ENCODE peak calls at places on chromosomes 5 and 9, in eight cellular contexts. Q, K, X, R, D, P, H and A are unnamed samples.
A peak's percentile ranks its signal among the peaks of the same experiment; 100 is the strongest.

GRCh38 chr5:94457788-94458187 is 160.6 kb downstream of the KIAA0825 start:
- DNase-seq in H (no peak), D (no peak), X (no peak), P (no peak), Q (no peak), K (no peak), R (no peak), A (no peak)

GRCh38 chr5:116575635-116576042 is 1.0 kb upstream of the SEMA6A start:
- DNase-seq in K (peak; percentile 24), Q (peak; percentile 28), R (no peak), X (peak; percentile 3), P (peak; percentile 64), H (no peak), D (no peak), A (peak; percentile 19)

GRCh38 chr5:150731669-150732068 is 27.1 kb downstream of the DCTN4 start:
- DNase-seq in Q (no peak), X (no peak), H (no peak), R (no peak), D (no peak), P (no peak), K (no peak), A (no peak)

GRCh38 chr5:159582756-159583523 is 252.7 kb upstream of the IL12B start:
- DNase-seq in D (no peak), K (no peak), H (peak; percentile 69), P (no peak), X (peak; percentile 41), R (no peak), Q (peak; percentile 65), A (no peak)

GRCh38 chr9:137880976-137881530 is 3.5 kb downstream of the CACNA1B start:
- DNase-seq in K (no peak), H (no peak), Q (no peak), X (no peak), D (no peak), R (no peak), P (no peak), A (peak; percentile 14)

GRCh38 chr9:107600060-107600573 is 110.5 kb upstream of the KLF4 start:
- DNase-seq in X (no peak), R (no peak), K (no peak), Q (peak; percentile 57), D (no peak), P (no peak), H (peak; percentile 22), A (no peak)

GRCh38 chr5:152686931-152687330 is 281.9 kb upstream of the NMUR2 start:
- DNase-seq in D (no peak), K (no peak), Q (no peak), R (no peak), P (peak; percentile 46), X (no peak), H (peak; percentile 41), A (no peak)

GRCh38 chr5:90518666-90519065 is 10.7 kb downstream of the LYSMD3 start:
- DNase-seq in H (peak; percentile 58), D (no peak), X (peak; percentile 79), K (no peak), P (no peak), Q (no peak), R (no peak), A (no peak)

GRCh38 chr9:34541540-34541939 is 18.8 kb upstream of the ENHO start:
- DNase-seq in X (no peak), Q (no peak), P (no peak), D (no peak), H (no peak), R (no peak), K (no peak), A (no peak)

GRCh38 chr5:59484618-59485017 is 408.9 kb downstream of the PDE4D start:
- DNase-seq in H (peak; percentile 30), K (no peak), R (no peak), P (no peak), X (no peak), D (no peak), Q (no peak), A (no peak)

GRCh38 chr9:135281151-135281550 is 193.7 kb downstream of the OLFM1 start:
- DNase-seq in H (no peak), X (no peak), P (peak; percentile 65), K (no peak), R (no peak), D (no peak), Q (no peak), A (peak; percentile 31)

GRCh38 chr5:96384353-96384752 is 48.7 kb downstream of the PCSK1 start:
- DNase-seq in Q (peak; percentile 91), D (peak; percentile 63), R (peak; percentile 44), X (peak; percentile 44), P (no peak), K (peak; percentile 20), H (peak; percentile 96), A (no peak)

GRCh38 chr5:93782978-93783377 is 41.6 kb upstream of the POU5F2 start:
- DNase-seq in P (no peak), K (no peak), D (no peak), R (no peak), X (no peak), Q (no peak), H (no peak), A (no peak)

GRCh38 chr5:157148734-157149615 is 6.3 kb upstream of the MED7 start:
- DNase-seq in H (peak; percentile 57), X (peak; percentile 83), D (peak; percentile 35), R (peak; percentile 27), P (peak; percentile 64), K (no peak), Q (peak; percentile 64), A (peak; percentile 71)

GRCh38 chr9:70504814-70505213 is 90.4 kb upstream of the KLF9 start:
- DNase-seq in R (no peak), D (no peak), K (no peak), X (peak; percentile 30), P (no peak), H (no peak), Q (no peak), A (no peak)

GRCh38 chr5:177447066-177447610 is 524 bp downstream of the PRR7 start:
- DNase-seq in X (peak; percentile 42), K (peak; percentile 85), R (no peak), P (peak; percentile 76), Q (peak; percentile 79), H (no peak), D (no peak), A (peak; percentile 86)

GRCh38 chr5:36874465-36874864 is 2.1 kb upstream of the NIPBL start:
- DNase-seq in X (peak; percentile 4), R (no peak), Q (no peak), H (no peak), D (no peak), K (no peak), P (no peak), A (no peak)

GRCh38 chr9:134895849-134896833 is 15.5 kb downstream of the FCN2 start:
- DNase-seq in K (no peak), R (peak; percentile 62), X (peak; percentile 94), P (no peak), D (peak; percentile 80), Q (peak; percentile 94), H (no peak), A (no peak)

GRCh38 chr5:135033026-135033861 is 784 bp downstream of the PITX1 start:
- DNase-seq in P (peak; percentile 75), H (no peak), D (peak; percentile 5), K (no peak), X (peak; percentile 27), R (peak; percentile 40), Q (peak; percentile 65), A (peak; percentile 57)

GRCh38 chr5:88778736-88779135 is 104.2 kb downstream of the MEF2C start:
- DNase-seq in D (no peak), K (no peak), Q (peak; percentile 75), P (no peak), R (no peak), H (no peak), X (no peak), A (no peak)

GRCh38 chr9:115058684-115059315 is 59.2 kb downstream of the TNC start:
- DNase-seq in K (no peak), D (peak; percentile 27), X (peak; percentile 61), Q (peak; percentile 26), H (peak; percentile 92), P (no peak), R (no peak), A (no peak)

GRCh38 chr9:23774266-23774665 is 51.8 kb downstream of the ELAVL2 start:
- DNase-seq in D (no peak), R (no peak), H (no peak), X (no peak), Q (no peak), P (no peak), K (no peak), A (no peak)